ENCODE peak calls at places on chromosomes 3 and 15, in four cellular contexts. F, S, I and D are unnamed samples.

GRCh38 chr3:100354850-100355249 is 20.3 kb downstream of the NIT2 start:
- DNase-seq in F (no peak), S (no peak), I (no peak), D (no peak)

GRCh38 chr15:75589071-75589470 is 10.0 kb upstream of the PTPN9 start:
- DNase-seq in F (no peak), S (no peak), I (no peak), D (no peak)

GRCh38 chr15:39685999-39686613 is 96.5 kb downstream of the FSIP1 start:
- DNase-seq in F (no peak), S (peak), I (no peak), D (no peak)

GRCh38 chr15:39784125-39784524 is 1.5 kb upstream of the FSIP1 start:
- DNase-seq in F (no peak), S (no peak), I (no peak), D (no peak)

GRCh38 chr3:56347219-56347871 is 120.9 kb downstream of the ERC2 start:
- DNase-seq in F (no peak), S (peak), I (peak), D (no peak)

GRCh38 chr15:57253082-57253481 is 123.2 kb upstream of the CGNL1 start:
- DNase-seq in F (no peak), S (no peak), I (no peak), D (no peak)

GRCh38 chr15:38411902-38412301 is 42.0 kb upstream of the FAM98B start:
- DNase-seq in F (no peak), S (no peak), I (no peak), D (no peak)

GRCh38 chr3:156611870-156612494 is 57.1 kb upstream of the SSR3 start:
- DNase-seq in F (no peak), S (no peak), I (no peak), D (no peak)

GRCh38 chr15:31172606-31173005 is 71.1 kb upstream of the TRPM1 start:
- DNase-seq in F (no peak), S (no peak), I (no peak), D (peak)

GRCh38 chr3:132325103-132325606 is 7.9 kb downstream of the ACP3 start:
- DNase-seq in F (no peak), S (no peak), I (no peak), D (no peak)

GRCh38 chr15:33195283-33195682 is 769 bp upstream of the FMN1 start:
- DNase-seq in F (no peak), S (no peak), I (no peak), D (no peak)
- H3K4me3 ChIP-seq in F (peak), S (peak), I (peak), D (peak)

DNA sequence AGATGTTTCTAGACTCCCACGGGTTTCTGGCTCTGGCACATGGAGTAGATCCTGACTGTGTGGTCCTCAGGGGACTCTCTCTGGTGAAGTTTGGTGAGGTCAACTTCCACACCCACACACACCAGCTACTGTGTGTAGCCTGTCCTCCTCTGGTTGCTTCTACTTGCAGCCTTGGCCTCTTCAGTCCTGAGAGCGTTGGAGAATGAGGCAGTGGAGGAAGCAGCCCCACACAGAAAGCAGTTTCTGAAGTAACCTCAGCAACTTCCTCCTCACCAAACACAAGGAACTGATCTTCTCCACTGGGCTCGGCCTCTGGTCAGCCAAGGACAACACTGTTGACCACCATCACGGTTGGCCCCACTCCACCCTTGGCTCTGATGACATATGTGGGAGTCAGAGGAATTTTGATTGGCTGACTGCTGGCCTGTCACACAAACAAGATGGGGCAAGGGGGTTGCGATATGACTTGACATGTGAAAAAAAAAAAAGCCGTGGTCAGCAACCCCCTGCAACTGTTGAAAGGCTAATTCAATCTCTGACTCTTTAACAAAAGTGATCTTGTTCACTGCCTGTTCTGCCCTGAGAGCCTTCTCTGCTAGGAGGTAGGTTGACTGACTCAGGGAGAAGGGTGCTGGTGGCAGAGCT is 19.6 kb downstream of the CD86 start:
- DNase-seq in F (peak), S (no peak), I (no peak), D (no peak)
- TF ChIP-seq EP300 in F (no peak), S (no peak), I (no peak), D (no peak)

GRCh38 chr15:37015025-37015424 is 85.3 kb downstream of the MEIS2 start:
- DNase-seq in F (no peak), S (no peak), I (no peak), D (no peak)
- H3K4me3 ChIP-seq in F (no peak), S (no peak), I (no peak), D (no peak)

GRCh38 chr3:78256123-78256522 is 1216.2 kb downstream of the ROBO2 start:
- DNase-seq in F (no peak), S (no peak), I (no peak), D (no peak)
- TF ChIP-seq EP300 in F (no peak), S (no peak), I (no peak), D (no peak)

DNA sequence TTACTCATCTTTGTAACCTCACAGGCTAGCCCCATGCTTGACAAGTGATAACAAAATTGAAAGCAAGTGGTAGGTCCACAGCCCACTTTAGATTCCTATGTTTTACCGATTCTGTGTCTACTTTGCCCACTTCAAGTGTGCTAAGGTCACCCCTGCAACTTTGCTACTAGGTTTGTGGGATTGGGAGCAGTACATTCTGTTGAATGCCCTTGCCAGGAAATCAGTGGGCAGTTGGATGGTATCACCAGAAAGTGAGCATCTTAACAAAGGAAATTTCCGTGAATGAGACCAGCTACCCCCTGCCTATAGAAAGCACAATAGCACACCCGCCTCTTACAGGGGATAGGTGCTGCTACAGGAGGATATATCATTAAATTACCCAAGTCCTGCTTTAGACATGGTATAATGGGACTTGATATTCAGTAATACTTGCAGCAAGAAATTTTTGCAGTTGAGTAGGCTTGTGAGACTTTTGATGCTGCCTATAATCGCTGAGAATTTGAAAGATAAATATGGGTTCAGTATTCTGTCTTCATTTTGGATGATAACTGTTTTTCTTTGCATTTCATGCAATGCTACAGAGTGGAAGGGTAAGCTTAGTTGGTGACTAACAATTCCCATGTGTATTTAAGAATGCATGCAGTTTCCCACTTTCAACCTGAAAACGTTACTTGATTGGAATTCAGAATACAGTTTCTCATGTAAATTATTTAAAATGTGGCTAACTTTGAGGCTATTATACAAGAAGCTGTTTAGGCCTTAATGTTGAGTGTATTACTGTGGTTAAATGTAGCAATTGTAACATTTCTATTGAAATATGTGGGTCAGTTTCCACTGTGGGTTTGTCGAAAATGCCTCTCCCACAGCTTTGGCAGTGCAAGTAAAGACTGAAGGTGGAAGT is 9.5 kb downstream of the EBLN2 start:
- DNase-seq in F (no peak), S (no peak), I (no peak), D (no peak)
- H3K4me3 ChIP-seq in F (no peak), S (no peak), I (no peak), D (no peak)